ENCODE peak calls at places on chromosomes 1 and 21, in five cellular contexts. G is cardiac fibroblast; L is CD8-positive, alpha-beta memory T cell; D is NCI-H1105; S is AG09319. W is an unnamed sample.

GRCh38 chr1:248792342-248792741 is 33.4 kb downstream of the SH3BP5L start:
- DNase-seq in G (no peak), L (no peak), D (no peak), S (no peak), W (no peak)

GRCh38 chr1:92822907-92823306 is 8.9 kb upstream of the RPL5 start:
- DNase-seq in G (peak; percentile 73), L (no peak), D (no peak), S (no peak), W (no peak)

GRCh38 chr1:229640455-229640854 is 14.4 kb downstream of the URB2 start:
- DNase-seq in G (no peak), L (no peak), D (no peak), S (no peak), W (no peak)

GRCh38 chr1:30377230-30378022 is 346.0 kb downstream of the MATN1 start:
- DNase-seq in G (no peak), L (no peak), D (no peak), S (no peak), W (no peak)

GRCh38 chr1:50358962-50359361 is 64.3 kb downstream of the DMRTA2 start:
- DNase-seq in G (no peak), L (no peak), D (no peak), S (no peak), W (no peak)

GRCh38 chr1:50605186-50605875 is 182.1 kb upstream of the DMRTA2 start:
- DNase-seq in G (peak; percentile 59), L (no peak), D (peak; percentile 42), S (peak; percentile 3), W (peak; percentile 18)

GRCh38 chr1:62131093-62131725 is 63.4 kb upstream of the L1TD1 start:
- DNase-seq in G (peak; percentile 78), L (no peak), D (peak; percentile 53), S (peak; percentile 24), W (peak; percentile 44)

GRCh38 chr1:87329756-87330200 is 1.1 kb downstream of the LMO4 start:
- DNase-seq in G (peak; percentile 39), L (no peak), D (peak; percentile 8), S (no peak), W (no peak)

GRCh38 chr1:6178751-6179563 is 1.2 kb downstream of the CHD5 start:
- DNase-seq in G (no peak), L (no peak), D (no peak), S (no peak), W (no peak)

GRCh38 chr1:183567584-183567983 is 22.7 kb downstream of the NCF2 start:
- DNase-seq in G (peak; percentile 51), L (no peak), D (peak; percentile 6), S (no peak), W (no peak)

GRCh38 chr1:67855444-67855843 is 22.2 kb upstream of the GNG12 start:
- DNase-seq in G (peak; percentile 23), L (no peak), D (no peak), S (no peak), W (no peak)

GRCh38 chr1:86703696-86704455 is 500 bp upstream of the SH3GLB1 start:
- DNase-seq in G (no peak), L (peak; percentile 30), D (peak; percentile 56), S (no peak), W (no peak)

GRCh38 chr1:98700228-98700627 is 38.7 kb downstream of the SNX7 start:
- DNase-seq in G (peak; percentile 4), L (no peak), D (no peak), S (no peak), W (no peak)

GRCh38 chr1:218350909-218351616 is 5.9 kb downstream of the TGFB2 start:
- DNase-seq in G (peak; percentile 88), L (no peak), D (no peak), S (no peak), W (no peak)

GRCh38 chr1:24301395-24302175 is 17.6 kb upstream of the GRHL3 start:
- DNase-seq in G (peak; percentile 40), L (no peak), D (no peak), S (no peak), W (no peak)

GRCh38 chr1:236067854-236068454 is 3.1 kb upstream of the NID1 start:
- DNase-seq in G (peak; percentile 83), L (no peak), D (no peak), S (no peak), W (no peak)

GRCh38 chr1:202105571-202106339 is 17.0 kb upstream of the GPR37L1 start:
- DNase-seq in G (peak; percentile 77), L (no peak), D (no peak), S (no peak), W (no peak)

GRCh38 chr1:181134543-181135461 is 46.3 kb downstream of the IER5 start:
- DNase-seq in G (peak; percentile 73), L (no peak), D (peak; percentile 29), S (peak; percentile 69), W (peak; percentile 55)

GRCh38 chr1:156376146-156376545 is 7.1 kb downstream of the RHBG start:
- DNase-seq in G (peak; percentile 81), L (no peak), D (no peak), S (no peak), W (no peak)

GRCh38 chr1:153946622-153947246 is at the start of gene DENND4B:
- DNase-seq in G (peak; percentile 76), L (peak; percentile 60), D (peak; percentile 69), S (peak; percentile 50), W (peak; percentile 59)

GRCh38 chr1:93805027-93805426 is 74.0 kb downstream of the DNTTIP2 start:
- DNase-seq in G (peak; percentile 64), L (no peak), D (no peak), S (no peak), W (no peak)

GRCh38 chr1:22074803-22075202 is 22.3 kb downstream of the CDC42 start:
- DNase-seq in G (no peak), L (no peak), D (no peak), S (no peak), W (no peak)

GRCh38 chr21:45634511-45635183 is 8.9 kb upstream of the PCBP3 start:
- DNase-seq in G (peak; percentile 39), L (no peak), D (no peak), S (no peak), W (no peak)

GRCh38 chr1:93607814-93608187 is 73.8 kb downstream of the BCAR3 start:
- DNase-seq in G (peak; percentile 77), L (no peak), D (no peak), S (no peak), W (peak; percentile 59)

GRCh38 chr1:93701619-93702018 is 20.0 kb upstream of the BCAR3 start:
- DNase-seq in G (peak; percentile 99), L (no peak), D (no peak), S (peak; percentile 83), W (peak; percentile 88)

GRCh38 chr1:24505816-24506215 is 3.2 kb downstream of the RCAN3 start:
- DNase-seq in G (no peak), L (no peak), D (no peak), S (no peak), W (no peak)

GRCh38 chr1:11787251-11787803 is 18.4 kb downstream of the MTHFR start:
- DNase-seq in G (peak; percentile 51), L (no peak), D (no peak), S (peak; percentile 34), W (no peak)

GRCh38 chr1:206469411-206469932 is 804 bp upstream of the IKBKE start:
- DNase-seq in G (no peak), L (peak; percentile 13), D (no peak), S (no peak), W (no peak)

GRCh38 chr1:156639601-156640101 is 2.3 kb upstream of the BCAN start:
- DNase-seq in G (no peak), L (no peak), D (no peak), S (no peak), W (no peak)

GRCh38 chr1:200314085-200314750 is 95.6 kb downstream of the ZNF281 start:
- DNase-seq in G (peak; percentile 77), L (no peak), D (no peak), S (no peak), W (no peak)

GRCh38 chr1:224450956-224451350 is 16.4 kb upstream of the WDR26 start:
- DNase-seq in G (no peak), L (no peak), D (no peak), S (no peak), W (no peak)

GRCh38 chr1:225863167-225863566 is 19.0 kb downstream of the TMEM63A start:
- DNase-seq in G (no peak), L (no peak), D (no peak), S (no peak), W (no peak)

GRCh38 chr1:197486948-197487347 is 218.9 kb downstream of the CRB1 start:
- DNase-seq in G (peak; percentile 25), L (no peak), D (peak; percentile 65), S (no peak), W (no peak)

GRCh38 chr1:208183977-208184901 is 59.9 kb downstream of the PLXNA2 start:
- DNase-seq in G (peak; percentile 92), L (no peak), D (no peak), S (peak; percentile 90), W (peak; percentile 87)

GRCh38 chr1:108916788-108917187 is 40.0 kb downstream of the GPSM2 start:
- DNase-seq in G (no peak), L (no peak), D (no peak), S (no peak), W (no peak)

W was measured in stromal cell of bone marrow.